ENCODE peak calls at places on chromosomes 13 and 19, in four cellular contexts. M, Y, D and P are unnamed samples.
A peak's percentile ranks its signal among the peaks of the same experiment; 100 is the strongest.

GRCh38 chr19:58154287-58154678 is 3.7 kb upstream of the ZNF329 start:
- DNase-seq in M (peak; percentile 64), D (no peak), Y (no peak), P (peak; percentile 85)

GRCh38 chr19:17765069-17765618 is 13.9 kb downstream of the FCHO1 start:
- DNase-seq in M (peak; percentile 70), Y (no peak), D (no peak), P (peak; percentile 79)

GRCh38 chr13:113387396-113387795 is 23.5 kb upstream of the GRTP1 start:
- DNase-seq in M (no peak), Y (no peak), D (no peak), P (no peak)

GRCh38 chr19:6736917-6737283 is 480 bp downstream of the GPR108 start:
- DNase-seq in Y (no peak), D (no peak), M (no peak), P (no peak)

GRCh38 chr13:43300817-43301216 is 277.4 kb downstream of the DNAJC15 start:
- DNase-seq in D (no peak), M (no peak), Y (no peak), P (no peak)

GRCh38 chr13:106210327-106210726 is 325.1 kb downstream of the EFNB2 start:
- DNase-seq in D (no peak), M (no peak), Y (no peak), P (no peak)

GRCh38 chr13:66348745-66349720 is 881.1 kb downstream of the PCDH9 start:
- DNase-seq in Y (no peak), M (peak; percentile 44), D (peak; percentile 42), P (no peak)

GRCh38 chr19:40147338-40147692 is 43.9 kb upstream of the MAP3K10 start:
- DNase-seq in M (no peak), D (no peak), Y (no peak), P (no peak)

GRCh38 chr13:76266566-76266965 is 619.6 kb downstream of the KCTD12 start:
- DNase-seq in D (no peak), M (no peak), Y (no peak), P (no peak)

GRCh38 chr19:45045671-45046353 is 7.0 kb downstream of the CLASRP start:
- DNase-seq in M (no peak), D (peak; percentile 92), Y (no peak), P (no peak)

GRCh38 chr13:29103036-29103800 is 283.1 kb downstream of the MTUS2 start:
- DNase-seq in M (no peak), D (no peak), Y (no peak), P (no peak)

GRCh38 chr13:38637576-38637975 is 49.3 kb upstream of the FREM2 start:
- DNase-seq in D (no peak), M (no peak), Y (no peak), P (no peak)

GRCh38 chr13:48334534-48335127 is 31.1 kb downstream of the RB1 start:
- DNase-seq in Y (no peak), M (no peak), D (no peak), P (no peak)

GRCh38 chr19:3363841-3364500 is 2.4 kb upstream of the NFIC start:
- DNase-seq in D (no peak), Y (no peak), M (no peak), P (no peak)

GRCh38 chr19:46030861-46031550 is 8.2 kb upstream of the PGLYRP1 start:
- DNase-seq in Y (no peak), D (no peak), M (no peak), P (no peak)

GRCh38 chr13:76293346-76293745 is 592.9 kb downstream of the KCTD12 start:
- DNase-seq in Y (no peak), D (no peak), M (no peak), P (no peak)

GRCh38 chr19:34574704-34575103 is 93.1 kb downstream of the WTIP start:
- DNase-seq in Y (no peak), D (no peak), M (no peak), P (no peak)

GRCh38 chr19:19452241-19453128 is 47.0 kb downstream of the GATAD2A start:
- DNase-seq in Y (no peak), M (no peak), D (no peak), P (peak; percentile 48)

GRCh38 chr13:109784590-109785140 is 1.7 kb downstream of the IRS2 start:
- DNase-seq in Y (peak; percentile 35), D (peak; percentile 72), M (peak; percentile 91), P (peak; percentile 93)

GRCh38 chr19:19179548-19180441 is 9.7 kb upstream of the MEF2B start:
- DNase-seq in D (no peak), Y (no peak), M (no peak), P (no peak)

GRCh38 chr13:79491715-79492114 is 10.8 kb downstream of the NDFIP2 start:
- DNase-seq in D (no peak), M (no peak), Y (no peak), P (no peak)

GRCh38 chr19:42170715-42171114 is 38.5 kb upstream of the POU2F2 start:
- DNase-seq in Y (no peak), D (no peak), M (no peak), P (no peak)

GRCh38 chr19:36378625-36379509 is at the start of gene ZFP14:
- DNase-seq in D (peak; percentile 95), M (peak; percentile 95), Y (peak; percentile 89), P (peak; percentile 96)

GRCh38 chr13:68550330-68550729 is 1320.2 kb upstream of the PCDH9 start:
- DNase-seq in Y (no peak), D (no peak), M (no peak), P (no peak)

GRCh38 chr19:35341565-35342225 is 6.0 kb upstream of the FFAR1 start:
- DNase-seq in Y (no peak), D (no peak), M (peak; percentile 6), P (peak; percentile 45)

GRCh38 chr19:13764821-13765394 is 586 bp downstream of the MRI1 start:
- DNase-seq in Y (no peak), D (no peak), M (peak; percentile 55), P (peak; percentile 83)

GRCh38 chr19:51628153-51628939 is 1.9 kb downstream of the SIGLEC5 start:
- DNase-seq in Y (no peak), M (no peak), D (no peak), P (no peak)

GRCh38 chr13:27117947-27118346 is 53.7 kb downstream of the USP12 start:
- DNase-seq in D (no peak), M (no peak), Y (no peak), P (no peak)